ENCODE peak calls at places on chromosomes 4 and X, in four cellular contexts. G, U, E and V are unnamed samples.
A peak's percentile ranks its signal among the peaks of the same experiment; 100 is the strongest.

GRCh38 chr4:15378055-15378454 is 49.8 kb upstream of the C1QTNF7 start:
- DNase-seq in E (no peak), U (peak; percentile 61), G (no peak), V (no peak)

GRCh38 chrX:25721564-25721963 is 416.6 kb upstream of the MAGEB18 start:
- DNase-seq in U (peak; percentile 30), E (no peak), G (no peak), V (peak; percentile 27)

GRCh38 chr4:41142946-41143720 is 71.2 kb downstream of the APBB2 start:
- DNase-seq in U (peak; percentile 97), E (no peak), G (no peak), V (peak; percentile 90)

GRCh38 chrX:78314561-78314960 is 12.8 kb downstream of the CYSLTR1 start:
- DNase-seq in U (no peak), E (no peak), G (no peak), V (peak; percentile 13)

GRCh38 chrX:9635805-9636204 is 129.8 kb downstream of the GPR143 start:
- DNase-seq in G (no peak), E (no peak), U (peak; percentile 40), V (no peak)

GRCh38 chr4:85166318-85166717 is 199.8 kb upstream of the WDFY3 start:
- DNase-seq in U (no peak), E (no peak), G (no peak), V (no peak)

GRCh38 chrX:2610246-2611170 is 80.6 kb upstream of the CD99 start:
- DNase-seq in E (no peak), U (peak; percentile 12), G (no peak), V (no peak)

GRCh38 chr4:108029321-108029720 is 39.6 kb downstream of the HADH start:
- DNase-seq in G (no peak), E (no peak), U (no peak), V (no peak)

GRCh38 chrX:40845331-40845911 is 110.1 kb upstream of the MED14 start:
- DNase-seq in U (peak; percentile 93), E (no peak), G (no peak), V (peak; percentile 33)

GRCh38 chr4:118774321-118774720 is 61.6 kb downstream of the SEC24D start:
- DNase-seq in G (no peak), U (no peak), E (no peak), V (no peak)

GRCh38 chr4:140928880-140929279 is 172.7 kb upstream of the TBC1D9 start:
- DNase-seq in U (no peak), G (no peak), E (no peak), V (no peak)

GRCh38 chrX:154051210-154051810 is 31.6 kb upstream of the IRAK1 start:
- DNase-seq in G (peak; percentile 20), U (peak; percentile 64), E (peak; percentile 94), V (peak; percentile 72)

GRCh38 chrX:148517191-148517590 is 16.8 kb downstream of the AFF2 start:
- DNase-seq in G (no peak), U (no peak), E (no peak), V (peak; percentile 33)

GRCh38 chr4:112189754-112190153 is 41.8 kb upstream of the AP1AR start:
- DNase-seq in G (no peak), U (peak; percentile 62), E (no peak), V (no peak)

GRCh38 chr4:106676173-106676921 is 307.8 kb upstream of the GIMD1 start:
- DNase-seq in E (no peak), G (no peak), U (peak; percentile 49), V (peak; percentile 81)

GRCh38 chr4:74374561-74375327 is 9.8 kb downstream of the EREG start:
- DNase-seq in U (peak; percentile 89), E (peak; percentile 59), G (no peak), V (peak; percentile 100)

GRCh38 chr4:163606885-163607284 is 112.4 kb downstream of the TMA16 start:
- DNase-seq in U (no peak), G (no peak), E (no peak), V (no peak)

GRCh38 chr4:113700602-113701150 is 60.9 kb downstream of the CAMK2D start:
- DNase-seq in E (no peak), G (no peak), U (peak; percentile 26), V (no peak)

GRCh38 chr4:174217273-174218126 is 66.0 kb downstream of the FBXO8 start:
- DNase-seq in E (no peak), U (peak; percentile 52), G (no peak), V (no peak)

GRCh38 chr4:145101091-145101490 is 3.0 kb downstream of the ABCE1 start:
- DNase-seq in G (no peak), U (peak; percentile 17), E (no peak), V (no peak)

GRCh38 chr4:184385705-184386141 is 88.6 kb downstream of the IRF2 start:
- DNase-seq in E (no peak), G (no peak), U (no peak), V (no peak)

GRCh38 chrX:31168596-31168995 is 96.8 kb upstream of the FTHL17 start:
- DNase-seq in U (no peak), E (no peak), G (peak; percentile 69), V (no peak)

GRCh38 chr4:109215511-109215910 is 86.9 kb downstream of the COL25A1 start:
- DNase-seq in G (no peak), E (no peak), U (no peak), V (no peak)

GRCh38 chr4:48431401-48431800 is 51.7 kb upstream of the SLC10A4 start:
- DNase-seq in E (no peak), G (no peak), U (no peak), V (no peak)

GRCh38 chr4:4865705-4866123 is 6.2 kb downstream of the MSX1 start:
- DNase-seq in E (no peak), G (no peak), U (no peak), V (no peak)

GRCh38 chr4:2534904-2535385 is 1.5 kb upstream of the FAM193A start:
- DNase-seq in G (no peak), E (no peak), U (peak; percentile 8), V (no peak)

GRCh38 chr4:88017516-88018302 is 10.3 kb downstream of the PKD2 start:
- DNase-seq in E (no peak), U (peak; percentile 98), G (no peak), V (peak; percentile 81)

GRCh38 chr4:65437102-65437501 is 233.2 kb downstream of the EPHA5 start:
- DNase-seq in G (no peak), E (no peak), U (no peak), V (peak; percentile 48)

GRCh38 chrX:148661035-148661434 is 160.6 kb downstream of the AFF2 start:
- DNase-seq in G (no peak), E (no peak), U (peak; percentile 60), V (peak; percentile 24)

GRCh38 chrX:96704661-96705060 is 20.0 kb downstream of the DIAPH2 start:
- DNase-seq in G (no peak), E (no peak), U (no peak), V (no peak)

GRCh38 chrX:84907324-84907946 is 96.2 kb upstream of the APOOL start:
- DNase-seq in U (peak; percentile 36), G (no peak), E (no peak), V (peak; percentile 33)

GRCh38 chr4:69748176-69748575 is 12.2 kb downstream of the SULT1B1 start:
- DNase-seq in E (no peak), G (no peak), U (no peak), V (peak; percentile 55)

GRCh38 chrX:34218063-34218462 is 85.9 kb upstream of the FAM47A start:
- DNase-seq in U (no peak), E (no peak), G (no peak), V (peak; percentile 67)

GRCh38 chrX:94524867-94525266 is 850.9 kb downstream of the FAM133A start:
- DNase-seq in G (no peak), E (no peak), U (no peak), V (peak; percentile 10)

GRCh38 chrX:71532078-71532752 is 689 bp upstream of the OGT start:
- DNase-seq in E (no peak), U (peak; percentile 38), G (peak; percentile 42), V (peak; percentile 39)

GRCh38 chr4:174058846-174059245 is 224.6 kb downstream of the FBXO8 start:
- DNase-seq in U (peak; percentile 35), E (no peak), G (no peak), V (no peak)

GRCh38 chrX:40402771-40403533 is 177.8 kb upstream of the ATP6AP2 start:
- DNase-seq in G (no peak), U (peak; percentile 32), E (no peak), V (peak; percentile 29)

GRCh38 chrX:37684426-37684825 is 1.2 kb upstream of the XK start:
- DNase-seq in U (peak; percentile 13), G (no peak), E (no peak), V (no peak)

GRCh38 chr4:122218762-122219161 is 66.6 kb downstream of the BLTP1 start:
- DNase-seq in U (peak; percentile 39), G (no peak), E (no peak), V (peak; percentile 23)

GRCh38 chrX:44903842-44904530 is 31.0 kb downstream of the KDM6A start:
- DNase-seq in G (peak; percentile 22), E (no peak), U (no peak), V (no peak)

GRCh38 chrX:44906542-44906941 is 33.6 kb downstream of the KDM6A start:
- DNase-seq in E (no peak), G (peak; percentile 37), U (no peak), V (no peak)

GRCh38 chrX:44903107-44903506 is 30.1 kb downstream of the KDM6A start:
- DNase-seq in U (peak; percentile 67), E (no peak), G (peak; percentile 39), V (peak; percentile 83)

GRCh38 chrX:44906041-44906440 is 33.1 kb downstream of the KDM6A start:
- DNase-seq in U (no peak), E (no peak), G (peak; percentile 30), V (no peak)

GRCh38 chrX:44904542-44905115 is 31.6 kb downstream of the KDM6A start:
- DNase-seq in U (no peak), G (no peak), E (no peak), V (no peak)
- TF ChIP-seq CTCF in U (peak; percentile 21), G (peak; percentile 28), E (no peak), V (no peak)

GRCh38 chrX:82627568-82627967 is 880.5 kb upstream of the POU3F4 start:
- DNase-seq in U (no peak), G (no peak), E (no peak), V (no peak)

GRCh38 chrX:82626978-82627377 is 881.1 kb upstream of the POU3F4 start:
- DNase-seq in E (no peak), G (no peak), U (no peak), V (no peak)
- TF ChIP-seq CTCF in E (no peak), G (no peak), U (no peak), V (no peak)

GRCh38 chr4:6986067-6986780 is 56.9 kb upstream of the TADA2B start:
- DNase-seq in G (no peak), U (peak; percentile 73), E (no peak), V (peak; percentile 40)
- TF ChIP-seq CTCF in G (no peak), U (no peak), E (no peak), V (no peak)

GRCh38 chr4:165700855-165701254 is 172.2 kb upstream of the TLL1 start:
- DNase-seq in G (no peak), U (no peak), E (no peak), V (peak; percentile 34)
- TF ChIP-seq CTCF in G (peak; percentile 48), U (no peak), E (no peak), V (no peak)